ENCODE peak calls at places on chromosomes 2 and 18, in ten cellular contexts. One of them, this sample, is unnamed.

GRCh38 chr2:226334981-226335720 is 464.5 kb downstream of the IRS1 start:
- DNase-seq in neuronal stem cell: no peak
- DNase-seq in cardiac muscle cell: no peak
- DNase-seq in GM18507: no peak
- DNase-seq in cardiac fibroblast: peak
- DNase-seq in foreskin melanocyte: peak
- DNase-seq in OCI-LY7: no peak
- DNase-seq in lower leg skin: no peak
- DNase-seq in stimulated activated CD8-positive, alpha-beta memory T cell treated with anti-CD3 and anti-CD28 coated beads, Interleukin-15, amount 100 ng/mL, for 48 hours: no peak
- DNase-seq in NCI-H1436 treated with DMSO at 0.1 percent for 48 hours: no peak
- DNase-seq in this sample: no peak

GRCh38 chr2:229445013-229445412 is 173.9 kb upstream of the PID1 start:
- DNase-seq in foreskin melanocyte: peak
- DNase-seq in lower leg skin: peak
- DNase-seq in cardiac muscle cell: no peak
- DNase-seq in neuronal stem cell: no peak
- DNase-seq in NCI-H1436 treated with DMSO at 0.1 percent for 48 hours: no peak
- DNase-seq in OCI-LY7: no peak
- DNase-seq in cardiac fibroblast: peak
- DNase-seq in GM18507: no peak
- DNase-seq in stimulated activated CD8-positive, alpha-beta memory T cell treated with anti-CD3 and anti-CD28 coated beads, Interleukin-15, amount 100 ng/mL, for 48 hours: no peak
- DNase-seq in this sample: no peak

GRCh38 chr2:168526641-168527040 is 70.6 kb downstream of the CERS6 start:
- DNase-seq in foreskin melanocyte: no peak
- DNase-seq in GM18507: no peak
- DNase-seq in cardiac muscle cell: no peak
- DNase-seq in lower leg skin: no peak
- DNase-seq in OCI-LY7: no peak
- DNase-seq in NCI-H1436 treated with DMSO at 0.1 percent for 48 hours: no peak
- DNase-seq in stimulated activated CD8-positive, alpha-beta memory T cell treated with anti-CD3 and anti-CD28 coated beads, Interleukin-15, amount 100 ng/mL, for 48 hours: no peak
- DNase-seq in neuronal stem cell: no peak
- DNase-seq in cardiac fibroblast: peak
- DNase-seq in this sample: no peak

GRCh38 chr2:200288670-200289429 is 17.6 kb upstream of the SPATS2L start:
- DNase-seq in cardiac muscle cell: no peak
- DNase-seq in cardiac fibroblast: peak
- DNase-seq in neuronal stem cell: no peak
- DNase-seq in lower leg skin: peak
- DNase-seq in foreskin melanocyte: no peak
- DNase-seq in OCI-LY7: no peak
- DNase-seq in NCI-H1436 treated with DMSO at 0.1 percent for 48 hours: no peak
- DNase-seq in stimulated activated CD8-positive, alpha-beta memory T cell treated with anti-CD3 and anti-CD28 coated beads, Interleukin-15, amount 100 ng/mL, for 48 hours: no peak
- DNase-seq in GM18507: no peak
- DNase-seq in this sample: no peak

GRCh38 chr2:231348703-231349373 is 46.7 kb upstream of the B3GNT7 start:
- DNase-seq in cardiac fibroblast: no peak
- DNase-seq in GM18507: no peak
- DNase-seq in stimulated activated CD8-positive, alpha-beta memory T cell treated with anti-CD3 and anti-CD28 coated beads, Interleukin-15, amount 100 ng/mL, for 48 hours: no peak
- DNase-seq in lower leg skin: peak
- DNase-seq in cardiac muscle cell: no peak
- DNase-seq in neuronal stem cell: no peak
- DNase-seq in OCI-LY7: no peak
- DNase-seq in NCI-H1436 treated with DMSO at 0.1 percent for 48 hours: no peak
- DNase-seq in foreskin melanocyte: peak
- DNase-seq in this sample: no peak

GRCh38 chr2:105789745-105790466 is 45.2 kb downstream of the NCK2 start:
- DNase-seq in cardiac muscle cell: no peak
- DNase-seq in foreskin melanocyte: peak
- DNase-seq in NCI-H1436 treated with DMSO at 0.1 percent for 48 hours: no peak
- DNase-seq in OCI-LY7: peak
- DNase-seq in lower leg skin: peak
- DNase-seq in GM18507: peak
- DNase-seq in cardiac fibroblast: peak
- DNase-seq in stimulated activated CD8-positive, alpha-beta memory T cell treated with anti-CD3 and anti-CD28 coated beads, Interleukin-15, amount 100 ng/mL, for 48 hours: no peak
- DNase-seq in neuronal stem cell: no peak
- DNase-seq in this sample: peak

GRCh38 chr18:51630706-51631105 is 433.2 kb upstream of the MEX3C start:
- DNase-seq in OCI-LY7: no peak
- DNase-seq in neuronal stem cell: no peak
- DNase-seq in GM18507: no peak
- DNase-seq in lower leg skin: no peak
- DNase-seq in stimulated activated CD8-positive, alpha-beta memory T cell treated with anti-CD3 and anti-CD28 coated beads, Interleukin-15, amount 100 ng/mL, for 48 hours: no peak
- DNase-seq in cardiac muscle cell: no peak
- DNase-seq in NCI-H1436 treated with DMSO at 0.1 percent for 48 hours: no peak
- DNase-seq in foreskin melanocyte: no peak
- DNase-seq in cardiac fibroblast: no peak
- DNase-seq in this sample: no peak

GRCh38 chr18:39561136-39561535 is 1995.5 kb upstream of the CELF4 start:
- DNase-seq in foreskin melanocyte: no peak
- DNase-seq in cardiac muscle cell: no peak
- DNase-seq in OCI-LY7: no peak
- DNase-seq in GM18507: no peak
- DNase-seq in cardiac fibroblast: peak
- DNase-seq in lower leg skin: no peak
- DNase-seq in NCI-H1436 treated with DMSO at 0.1 percent for 48 hours: no peak
- DNase-seq in stimulated activated CD8-positive, alpha-beta memory T cell treated with anti-CD3 and anti-CD28 coated beads, Interleukin-15, amount 100 ng/mL, for 48 hours: no peak
- DNase-seq in neuronal stem cell: no peak
- DNase-seq in this sample: no peak

GRCh38 chr18:74539289-74539688 is 5.0 kb downstream of the CNDP1 start:
- DNase-seq in OCI-LY7: no peak
- DNase-seq in GM18507: no peak
- DNase-seq in cardiac muscle cell: no peak
- DNase-seq in lower leg skin: peak
- DNase-seq in cardiac fibroblast: no peak
- DNase-seq in neuronal stem cell: no peak
- DNase-seq in foreskin melanocyte: no peak
- DNase-seq in NCI-H1436 treated with DMSO at 0.1 percent for 48 hours: no peak
- DNase-seq in stimulated activated CD8-positive, alpha-beta memory T cell treated with anti-CD3 and anti-CD28 coated beads, Interleukin-15, amount 100 ng/mL, for 48 hours: no peak
- DNase-seq in this sample: no peak

GRCh38 chr2:115165529-115166109 is 723.2 kb downstream of the DPP10 start:
- DNase-seq in foreskin melanocyte: peak
- DNase-seq in neuronal stem cell: peak
- DNase-seq in GM18507: no peak
- DNase-seq in NCI-H1436 treated with DMSO at 0.1 percent for 48 hours: no peak
- DNase-seq in lower leg skin: no peak
- DNase-seq in OCI-LY7: peak
- DNase-seq in cardiac muscle cell: peak
- DNase-seq in cardiac fibroblast: peak
- DNase-seq in stimulated activated CD8-positive, alpha-beta memory T cell treated with anti-CD3 and anti-CD28 coated beads, Interleukin-15, amount 100 ng/mL, for 48 hours: no peak
- DNase-seq in this sample: no peak